ENCODE peak calls at places on chromosomes 5 and 9, in five cellular contexts. V is AG09309, L is bronchial epithelial cell, H is astrocyte of the cerebellum, X is A549. U is an unnamed sample.
A peak's percentile ranks its signal among the peaks of the same experiment; 100 is the strongest.

GRCh38 chr5:118518720-118519119 is 469.6 kb downstream of the DTWD2 start:
- DNase-seq in V (no peak), L (no peak), H (no peak), X (no peak), U (no peak)

GRCh38 chr5:71955718-71956117 is 151.6 kb upstream of the MAP1B start:
- DNase-seq in V (no peak), L (peak; percentile 43), H (no peak), X (no peak), U (no peak)

GRCh38 chr9:112119225-112120045 is 55.7 kb downstream of the SUSD1 start:
- DNase-seq in V (no peak), L (peak; percentile 98), H (peak; percentile 40), X (peak; percentile 94), U (peak; percentile 99)

GRCh38 chr5:32487008-32487407 is 42.5 kb upstream of the ZFR start:
- DNase-seq in V (no peak), L (no peak), H (no peak), X (no peak), U (no peak)

GRCh38 chr9:116547729-116548426 is 139.2 kb upstream of the TRIM32 start:
- DNase-seq in V (no peak), L (no peak), H (no peak), X (peak; percentile 25), U (no peak)

GRCh38 chr5:168585119-168585912 is 6.1 kb upstream of the PANK3 start:
- DNase-seq in V (no peak), L (no peak), H (no peak), X (no peak), U (no peak)

GRCh38 chr5:92885950-92886349 is 695.1 kb downstream of the NR2F1-AS1 start:
- DNase-seq in V (no peak), L (no peak), H (no peak), X (peak; percentile 19), U (no peak)

GRCh38 chr9:94875300-94876063 is 149.0 kb downstream of the AOPEP start:
- DNase-seq in V (no peak), L (no peak), H (no peak), X (no peak), U (no peak)

GRCh38 chr5:40486437-40487270 is 193.1 kb upstream of the PTGER4 start:
- DNase-seq in V (no peak), L (peak; percentile 81), H (no peak), X (no peak), U (peak; percentile 6)

GRCh38 chr9:127741831-127742434 is 6.8 kb upstream of the TOR2A start:
- DNase-seq in V (no peak), L (peak; percentile 19), H (no peak), X (peak; percentile 81), U (no peak)

GRCh38 chr9:111752455-111752854 is 42.3 kb downstream of the SHOC1 start:
- DNase-seq in V (no peak), L (peak; percentile 73), H (no peak), X (no peak), U (no peak)

GRCh38 chr9:16133556-16134227 is 580.8 kb downstream of the CCDC171 start:
- DNase-seq in V (no peak), L (peak; percentile 84), H (no peak), X (peak; percentile 79), U (peak; percentile 67)

DNA sequence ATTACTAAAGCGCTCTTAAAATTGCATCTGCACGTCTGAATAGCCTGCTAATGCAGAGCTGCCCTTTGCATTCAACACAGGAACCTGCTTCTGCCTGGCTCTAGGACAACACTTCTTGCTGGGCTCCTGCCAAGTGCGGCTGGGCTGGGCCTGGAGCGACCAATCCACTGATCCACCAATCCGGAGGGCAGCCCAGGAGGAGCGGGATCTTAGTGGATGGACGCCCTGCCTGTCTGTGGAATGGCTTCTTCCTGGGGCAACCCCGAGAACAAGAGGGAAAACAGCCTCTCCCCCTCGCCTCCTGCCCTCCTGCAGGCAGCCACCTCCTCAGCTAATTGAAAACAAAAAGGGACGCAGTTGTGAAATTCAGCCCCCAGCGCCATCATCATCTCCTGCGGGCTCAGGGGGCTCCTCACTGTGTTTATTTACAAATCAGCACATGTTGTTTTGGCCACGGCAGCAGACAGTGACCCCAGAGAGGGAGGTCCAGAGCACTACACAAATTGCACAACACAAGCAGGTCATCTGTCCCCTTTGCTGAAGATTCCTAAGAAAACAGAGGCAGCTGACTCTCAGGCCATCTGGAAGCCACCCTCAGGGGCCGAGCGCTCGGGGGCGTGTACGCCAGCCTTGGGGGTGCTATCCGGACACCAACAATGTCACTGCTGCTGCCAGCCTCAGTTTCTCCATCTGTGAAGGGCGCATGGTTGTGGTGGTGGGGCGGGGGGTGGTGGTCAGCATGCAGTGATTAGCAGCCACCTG is 57.3 kb downstream of the GADD45G start:
- DNase-seq in V (peak; percentile 4), L (peak; percentile 73), H (peak; percentile 89), X (peak; percentile 87), U (peak; percentile 64)
- H3K4me3 ChIP-seq in V (no peak overlapping the region), L (no peak overlapping the region), H (peak overlapping the region; percentile 26), X (peak overlapping the region; percentile 38), U (peak overlapping the region; percentile 52)

DNA sequence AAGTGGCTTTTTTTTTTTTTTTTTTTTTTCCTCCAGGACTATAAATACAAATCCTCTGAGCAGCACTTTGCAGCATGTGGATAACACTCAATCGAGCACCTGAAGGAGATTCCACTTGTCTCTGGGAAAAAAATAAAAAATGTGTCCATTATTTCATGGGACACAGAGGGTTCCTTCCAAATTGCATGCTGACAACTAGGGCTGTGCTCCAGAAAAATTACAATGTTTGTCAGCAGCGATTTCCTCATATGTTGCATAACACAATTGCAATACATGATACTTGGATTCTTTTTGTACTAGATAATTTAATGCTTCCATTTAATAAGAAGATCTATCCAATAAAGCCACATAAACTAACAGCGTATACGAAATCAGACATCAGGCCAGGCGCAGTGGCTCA is 84.4 kb downstream of the CDH18 start:
- DNase-seq in V (no peak), L (peak; percentile 39), H (no peak), X (no peak), U (no peak)
- TF ChIP-seq CTCF in V (no peak), L (no peak), H (no peak), X (no peak), U (no peak)

GRCh38 chr5:149141957-149142851 is 911 bp downstream of the ABLIM3 start:
- DNase-seq in V (no peak), L (no peak), H (no peak), X (no peak), U (no peak)

GRCh38 chr5:149143470-149143869 is 2.2 kb downstream of the ABLIM3 start:
- DNase-seq in V (peak; percentile 38), L (peak; percentile 31), H (peak; percentile 31), X (no peak), U (no peak)

GRCh38 chr5:149147673-149148072 is 6.4 kb downstream of the ABLIM3 start:
- DNase-seq in V (no peak), L (no peak), H (no peak), X (no peak), U (no peak)

GRCh38 chr5:149145138-149145537 is 3.8 kb downstream of the ABLIM3 start:
- DNase-seq in V (no peak), L (no peak), H (no peak), X (no peak), U (no peak)

GRCh38 chr5:149144637-149145036 is 3.3 kb downstream of the ABLIM3 start:
- DNase-seq in V (no peak), L (no peak), H (no peak), X (no peak), U (no peak)
- H3K4me3 ChIP-seq in V (no peak overlapping the region), L (no peak overlapping the region), H (no peak overlapping the region), X (no peak overlapping the region), U (peak overlapping the region; percentile 84)

GRCh38 chr9:23824241-23825142 is 1.5 kb downstream of the ELAVL2 start:
- DNase-seq in V (no peak), L (peak; percentile 16), H (no peak), X (no peak), U (no peak)

GRCh38 chr9:23822331-23823169 is 3.5 kb downstream of the ELAVL2 start:
- DNase-seq in V (no peak), L (no peak), H (no peak), X (no peak), U (no peak)

GRCh38 chr9:23825143-23825531 is 903 bp downstream of the ELAVL2 start:
- DNase-seq in V (no peak), L (no peak), H (no peak), X (no peak), U (no peak)

GRCh38 chr9:23825700-23826099 is 340 bp downstream of the ELAVL2 start:
- DNase-seq in V (no peak), L (no peak), H (no peak), X (no peak), U (no peak)

DNA sequence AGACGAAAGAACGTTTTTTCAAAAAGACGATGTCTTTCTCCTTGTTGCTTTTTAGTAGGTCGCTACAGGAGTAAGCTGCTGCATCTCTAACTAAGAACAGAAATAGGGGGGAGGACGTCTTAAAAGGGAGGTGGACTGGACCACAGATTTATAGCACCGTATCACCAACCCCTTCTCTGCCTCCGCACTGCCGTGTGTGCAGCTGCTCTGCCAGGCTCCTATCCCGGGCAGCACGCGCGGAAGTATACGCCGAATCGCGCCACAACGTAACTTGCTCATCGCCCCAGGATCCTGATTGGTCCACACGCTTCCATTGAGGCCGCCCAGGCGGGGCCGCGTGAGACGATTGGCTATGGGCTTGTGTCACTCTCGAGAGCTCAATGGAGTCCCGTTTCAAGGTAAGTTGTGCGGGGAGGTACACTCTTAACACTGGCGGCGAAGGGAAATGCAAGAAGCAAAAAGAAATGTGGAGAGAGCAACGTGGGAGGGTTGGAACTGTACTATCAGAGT is at the start of gene ELAVL2:
- DNase-seq in V (peak; percentile 85), L (peak; percentile 87), H (peak; percentile 96), X (peak; percentile 99), U (peak; percentile 78)
- TF ChIP-seq CTCF in V (no peak), L (no peak), H (no peak), X (no peak), U (no peak)

GRCh38 chr9:107520186-107520585 is 30.6 kb upstream of the KLF4 start:
- DNase-seq in V (no peak), L (no peak), H (no peak), X (no peak), U (no peak)
- H3K4me3 ChIP-seq in V (no peak overlapping the region), L (no peak overlapping the region), H (no peak overlapping the region), X (no peak overlapping the region), U (no peak overlapping the region)

GRCh38 chr5:10229306-10230048 is 20.2 kb downstream of the ATPSCKMT start:
- DNase-seq in V (peak; percentile 84), L (peak; percentile 19), H (peak; percentile 73), X (no peak), U (no peak)
- TF ChIP-seq CTCF in V (peak; percentile 32), L (no peak), H (peak; percentile 52), X (no peak), U (peak; percentile 19)

U was measured in epithelial cell of proximal tubule.